ENCODE peak calls at places on chromosome 19, in eight cellular contexts. Q, C, M, V, S, X, U and Y are unnamed samples.

GRCh38 chr19:42288881-42289555 is 12.9 kb upstream of the PRR19 start:
- DNase-seq in Q (no peak), C (no peak), M (no peak), V (no peak), S (no peak), X (no peak), U (no peak), Y (no peak)

GRCh38 chr19:45428385-45429231 is 4.9 kb upstream of the ERCC1 start:
- DNase-seq in Q (peak), C (peak), M (peak), V (no peak), S (no peak), X (no peak), U (no peak), Y (peak)

GRCh38 chr19:49468199-49468598 is 5.8 kb upstream of the FLT3LG start:
- DNase-seq in Q (no peak), C (no peak), M (no peak), V (no peak), S (no peak), X (no peak), U (no peak), Y (no peak)

GRCh38 chr19:55196803-55197202 is 12.5 kb downstream of the PTPRH start:
- DNase-seq in Q (no peak), C (no peak), M (peak), V (no peak), S (no peak), X (no peak), U (no peak), Y (no peak)

GRCh38 chr19:51701468-51702100 is 8.5 kb downstream of the SPACA6 start:
- DNase-seq in Q (no peak), C (no peak), M (no peak), V (no peak), S (no peak), X (no peak), U (no peak), Y (no peak)

GRCh38 chr19:6536138-6536671 is 5.4 kb downstream of the TNFSF9 start:
- DNase-seq in Q (peak), C (peak), M (peak), V (no peak), S (no peak), X (peak), U (no peak), Y (no peak)

GRCh38 chr19:43624933-43625332 is 5.5 kb upstream of the ZNF428 start:
- DNase-seq in Q (peak), C (peak), M (peak), V (no peak), S (no peak), X (peak), U (no peak), Y (no peak)

GRCh38 chr19:961866-962620 is 22.1 kb upstream of the WDR18 start:
- DNase-seq in Q (peak), C (no peak), M (no peak), V (no peak), S (no peak), X (no peak), U (no peak), Y (no peak)

GRCh38 chr19:50300814-50301606 is 28.2 kb downstream of the KCNC3 start:
- DNase-seq in Q (no peak), C (no peak), M (no peak), V (no peak), S (no peak), X (no peak), U (peak), Y (no peak)

GRCh38 chr19:33227242-33227650 is 1.6 kb upstream of the SLC7A10 start:
- DNase-seq in Q (no peak), C (no peak), M (peak), V (no peak), S (no peak), X (no peak), U (no peak), Y (no peak)

GRCh38 chr19:54108496-54108895 is 5.8 kb downstream of the NDUFA3 start:
- DNase-seq in Q (no peak), C (no peak), M (no peak), V (no peak), S (no peak), X (no peak), U (no peak), Y (no peak)

GRCh38 chr19:4523306-4524110 is 5.2 kb upstream of the PLIN4 start:
- DNase-seq in Q (peak), C (peak), M (peak), V (no peak), S (no peak), X (no peak), U (peak), Y (peak)

GRCh38 chr19:38317104-38317612 is 1.4 kb upstream of the YIF1B start:
- DNase-seq in Q (no peak), C (no peak), M (no peak), V (no peak), S (no peak), X (peak), U (no peak), Y (no peak)

GRCh38 chr19:42479736-42480135 is 37.0 kb upstream of the CXCL17 start:
- DNase-seq in Q (no peak), C (no peak), M (no peak), V (no peak), S (no peak), X (no peak), U (no peak), Y (no peak)

GRCh38 chr19:19900124-19900523 is 622 bp upstream of the ZNF93 start:
- DNase-seq in Q (no peak), C (no peak), M (peak), V (no peak), S (no peak), X (no peak), U (no peak), Y (no peak)

GRCh38 chr19:58305932-58306323 is 751 bp downstream of the ERVK3-1 start:
- DNase-seq in Q (peak), C (no peak), M (no peak), V (no peak), S (no peak), X (no peak), U (no peak), Y (no peak)

GRCh38 chr19:10975374-10976036 is 14.7 kb downstream of the SMARCA4 start:
- DNase-seq in Q (no peak), C (peak), M (no peak), V (no peak), S (no peak), X (no peak), U (no peak), Y (no peak)
- TF ChIP-seq POLR2AphosphoS5 in Q (no peak), C (peak), M (no peak), V (no peak), S (no peak), X (no peak), U (no peak), Y (no peak)

GRCh38 chr19:17137417-17137816 is 61.8 kb downstream of the MYO9B start:
- DNase-seq in Q (peak), C (peak), M (no peak), V (no peak), S (no peak), X (no peak), U (no peak), Y (no peak)

GRCh38 chr19:17136026-17136425 is 60.4 kb downstream of the MYO9B start:
- DNase-seq in Q (no peak), C (no peak), M (peak), V (no peak), S (no peak), X (no peak), U (no peak), Y (no peak)

GRCh38 chr19:17136617-17137016 is 61.0 kb downstream of the MYO9B start:
- DNase-seq in Q (no peak), C (no peak), M (no peak), V (no peak), S (no peak), X (no peak), U (no peak), Y (no peak)

GRCh38 chr19:17138937-17139598 is 63.5 kb downstream of the MYO9B start:
- DNase-seq in Q (no peak), C (peak), M (no peak), V (no peak), S (no peak), X (no peak), U (no peak), Y (no peak)
- TF ChIP-seq POLR2AphosphoS5 in Q (no peak), C (peak), M (no peak), V (no peak), S (no peak), X (no peak), U (no peak), Y (no peak)

GRCh38 chr19:18385675-18386542 is at the start of gene GDF15:
- DNase-seq in Q (peak), C (peak), M (peak), V (peak), S (no peak), X (no peak), U (no peak), Y (peak)
- TF ChIP-seq POLR2AphosphoS5 in Q (peak), C (peak), M (peak), V (peak), S (peak), X (no peak), U (peak), Y (no peak)

DNA sequence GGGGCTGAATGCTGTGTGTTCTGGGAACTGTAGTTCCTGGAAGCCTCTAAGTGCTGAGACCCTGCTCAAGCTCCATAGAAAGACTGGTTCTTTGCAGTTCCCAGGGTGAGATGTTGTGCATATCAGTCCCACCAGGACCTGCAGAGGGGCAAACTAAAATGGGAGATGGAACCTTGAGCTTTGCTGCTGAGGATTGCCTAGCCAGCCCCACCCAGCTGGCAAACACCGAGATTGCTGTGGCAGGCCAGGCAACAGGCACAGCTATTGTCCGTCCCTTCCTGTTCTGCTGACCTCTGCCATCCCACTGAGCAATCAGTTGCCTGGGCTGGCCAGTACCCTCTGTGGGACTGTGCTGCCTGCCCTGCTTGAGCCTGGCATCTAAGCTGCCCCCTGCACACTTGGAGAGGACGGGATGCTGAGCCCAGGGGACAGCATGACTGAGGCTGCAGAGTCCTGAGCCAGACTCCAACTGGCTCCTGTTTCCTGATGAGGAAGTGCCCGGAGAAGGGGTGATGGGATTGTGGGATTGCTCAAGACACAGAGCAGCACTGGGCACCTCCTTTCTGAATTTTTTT is 1.5 kb upstream of the GIPC1 start:
- DNase-seq in Q (peak), C (peak), M (peak), V (no peak), S (no peak), X (no peak), U (no peak), Y (no peak)
- TF ChIP-seq POLR2AphosphoS5 in Q (peak), C (peak), M (no peak), V (no peak), S (no peak), X (no peak), U (no peak), Y (no peak)

DNA sequence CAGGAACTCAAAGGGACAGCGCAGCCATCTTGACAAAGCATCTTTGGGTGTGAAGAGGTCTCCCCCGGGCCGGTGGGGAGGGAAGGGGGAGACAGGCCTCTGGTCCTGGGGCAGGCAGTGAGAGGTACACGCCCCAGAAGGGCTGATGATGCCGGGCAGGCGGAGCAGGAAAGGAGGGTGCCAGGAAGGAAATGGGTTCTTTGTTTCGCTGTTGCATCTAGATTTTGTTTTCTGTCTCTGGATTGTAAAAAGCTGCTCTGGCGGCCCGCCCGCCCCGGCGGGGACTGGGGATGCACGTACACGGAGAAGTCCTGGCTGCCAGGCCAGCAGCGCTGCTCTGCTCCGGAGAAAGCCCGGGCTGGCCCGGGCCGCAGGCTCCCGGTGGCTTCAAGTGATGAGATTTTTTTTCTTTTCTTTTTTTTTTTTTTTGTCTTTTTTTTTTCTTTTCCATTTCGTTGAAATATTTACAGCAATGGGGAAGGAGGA is 13.2 kb upstream of the ASF1B start:
- DNase-seq in Q (peak), C (peak), M (peak), V (peak), S (no peak), X (no peak), U (no peak), Y (no peak)
- TF ChIP-seq POLR2AphosphoS5 in Q (no peak), C (no peak), M (no peak), V (peak), S (no peak), X (no peak), U (no peak), Y (no peak)